ENCODE peak calls at places on chromosomes 4 and X, in five cellular contexts. P is non-pigmented ciliary epithelial cell; G is activated CD8-positive, alpha-beta memory T cell treated with anti-CD3 and anti-CD28 coated beads for 48 hours; Z is occipital lobe; L is NCI-H2081. A is an unnamed sample.

GRCh38 chrX:107716816-107717700 is 58.5 kb downstream of the TSC22D3 start:
- DNase-seq in P (no peak), G (peak; percentile 49), Z (peak; percentile 61), L (peak; percentile 44), A (no peak)

GRCh38 chr4:156298230-156298629 is 344.6 kb upstream of the CTSO start:
- DNase-seq in P (peak; percentile 84), G (no peak), Z (peak; percentile 1), L (peak; percentile 26), A (no peak)

GRCh38 chr4:15654556-15655222 is 468 bp downstream of the FBXL5 start:
- DNase-seq in P (no peak), G (peak; percentile 32), Z (peak; percentile 49), L (peak; percentile 60), A (no peak)

GRCh38 chr4:7139167-7139979 is 53.0 kb upstream of the SORCS2 start:
- DNase-seq in P (no peak), G (no peak), Z (no peak), L (no peak), A (no peak)

GRCh38 chr4:69471639-69472038 is 24.1 kb downstream of the UGT2B4 start:
- DNase-seq in P (no peak), G (no peak), Z (no peak), L (no peak), A (no peak)

GRCh38 chrX:130196453-130196852 is 24.7 kb downstream of the RAB33A start:
- DNase-seq in P (no peak), G (no peak), Z (no peak), L (no peak), A (no peak)

GRCh38 chrX:107628662-107629532 is 587 bp downstream of the PRPS1 start:
- DNase-seq in P (no peak), G (no peak), Z (peak; percentile 32), L (peak; percentile 46), A (peak; percentile 48)

GRCh38 chrX:153411988-153412574 is 809 bp downstream of the ZFP92 start:
- DNase-seq in P (no peak), G (no peak), Z (no peak), L (no peak), A (no peak)

GRCh38 chr4:2829933-2830451 is 13.7 kb upstream of the ADD1 start:
- DNase-seq in P (no peak), G (no peak), Z (no peak), L (no peak), A (no peak)

GRCh38 chr4:127968565-127968964 is 3.4 kb downstream of the ABHD18 start:
- DNase-seq in P (no peak), G (no peak), Z (no peak), L (no peak), A (no peak)

GRCh38 chr4:176838611-176839411 is 46.1 kb upstream of the VEGFC start:
- DNase-seq in P (no peak), G (no peak), Z (no peak), L (no peak), A (no peak)

GRCh38 chr4:175091649-175092048 is 173.5 kb downstream of the ADAM29 start:
- DNase-seq in P (no peak), G (no peak), Z (no peak), L (no peak), A (no peak)

GRCh38 chr4:35539404-35540055 is 704.8 kb downstream of the ARAP2 start:
- DNase-seq in P (no peak), G (no peak), Z (no peak), L (no peak), A (no peak)

GRCh38 chr4:174254613-174255012 is 28.9 kb downstream of the FBXO8 start:
- DNase-seq in P (no peak), G (no peak), Z (no peak), L (no peak), A (no peak)

GRCh38 chr4:8336412-8337075 is 67.0 kb downstream of the HTRA3 start:
- DNase-seq in P (no peak), G (no peak), Z (no peak), L (no peak), A (peak; percentile 10)

GRCh38 chr4:152247271-152247975 is 288.5 kb downstream of the FBXW7 start:
- DNase-seq in P (no peak), G (no peak), Z (peak; percentile 8), L (no peak), A (no peak)

GRCh38 chr4:38015886-38016515 is 55.8 kb downstream of the PTTG2 start:
- DNase-seq in P (no peak), G (no peak), Z (no peak), L (no peak), A (no peak)

GRCh38 chr4:77538574-77539157 is 67.0 kb upstream of the CXCL13 start:
- DNase-seq in P (no peak), G (no peak), Z (no peak), L (no peak), A (no peak)

GRCh38 chrX:103396186-103396585 is 19.8 kb downstream of the BEX3 start:
- DNase-seq in P (no peak), G (no peak), Z (no peak), L (no peak), A (no peak)

GRCh38 chr4:41256131-41256739 is 493 bp upstream of the UCHL1 start:
- DNase-seq in P (no peak), G (no peak), Z (peak; percentile 8), L (peak; percentile 33), A (no peak)

GRCh38 chrX:38987135-38987780 is 186.0 kb downstream of the MID1IP1 start:
- DNase-seq in P (no peak), G (no peak), Z (no peak), L (no peak), A (no peak)

GRCh38 chr4:52914051-52914605 is 52.0 kb downstream of the RASL11B start:
- DNase-seq in P (peak; percentile 55), G (no peak), Z (no peak), L (no peak), A (no peak)